ENCODE peak calls at places on chromosomes 4 and X, in nine cellular contexts. Z is stomach, G is HCT116, K is upper lobe of left lung, Y is sigmoid colon, H is endothelial cell of umbilical vein, C is breast epithelium, J is transverse colon, D is esophagus muscularis mucosa. E is an unnamed sample.

GRCh38 chr4:74671074-74671698 is 123.1 kb downstream of the BTC start:
- DNase-seq in Y (no peak), J (peak; percentile 61), K (peak; percentile 54), H (peak; percentile 94), Z (peak; percentile 46), G (peak; percentile 70), C (no peak), D (no peak), E (no peak)

GRCh38 chr4:75708218-75708691 is 16.1 kb upstream of the USO1 start:
- DNase-seq in K (no peak), Z (no peak), C (no peak), J (peak; percentile 50), D (no peak), Y (no peak), G (no peak), H (no peak), E (no peak)

GRCh38 chrX:48616575-48616974 is 19.3 kb downstream of the WDR13 start:
- DNase-seq in Z (no peak), G (no peak), K (peak; percentile 34), D (no peak), H (no peak), Y (peak; percentile 27), J (no peak), C (no peak), E (no peak)

GRCh38 chr4:53315300-53315699 is 50.6 kb downstream of the SCFD2 start:
- DNase-seq in Y (no peak), D (no peak), H (no peak), G (no peak), Z (no peak), C (no peak), J (peak; percentile 22), K (no peak), E (no peak)

GRCh38 chr4:85603437-85604336 is 128.7 kb downstream of the ARHGAP24 start:
- DNase-seq in C (no peak), H (peak; percentile 57), J (no peak), D (no peak), Z (no peak), G (no peak), K (no peak), Y (no peak), E (no peak)

GRCh38 chr4:174575436-174575835 is 53.1 kb upstream of the HPGD start:
- DNase-seq in H (no peak), J (no peak), K (no peak), Y (no peak), D (no peak), G (no peak), C (no peak), Z (no peak), E (no peak)

GRCh38 chr4:181659202-181659601 is 584.0 kb upstream of the TENM3 start:
- DNase-seq in D (no peak), K (no peak), G (no peak), Z (no peak), H (no peak), C (no peak), J (no peak), Y (no peak), E (no peak)

GRCh38 chr4:14700544-14700943 is 301.7 kb upstream of the CPEB2 start:
- DNase-seq in Y (no peak), K (no peak), D (no peak), J (no peak), Z (no peak), H (no peak), G (no peak), C (no peak), E (no peak)

GRCh38 chrX:57137481-57137880 is 284 bp upstream of the SPIN2A start:
- DNase-seq in Y (no peak), K (no peak), D (no peak), C (no peak), H (no peak), Z (no peak), J (no peak), G (no peak), E (no peak)

GRCh38 chr4:52709155-52709554 is 42.1 kb downstream of the ERVMER34-1 start:
- DNase-seq in Z (no peak), K (no peak), C (no peak), Y (no peak), G (no peak), D (no peak), J (no peak), H (no peak), E (no peak)

GRCh38 chr4:54217642-54218486 is 11.2 kb upstream of the PDGFRA start:
- DNase-seq in D (peak; percentile 94), G (peak; percentile 71), Z (peak; percentile 74), Y (peak; percentile 94), C (peak; percentile 67), H (peak; percentile 84), J (peak; percentile 69), K (peak; percentile 57), E (peak; percentile 65)

GRCh38 chr4:26896636-26897035 is 36.0 kb downstream of the STIM2 start:
- DNase-seq in D (no peak), C (no peak), Y (no peak), Z (no peak), K (no peak), J (no peak), G (no peak), H (peak; percentile 9), E (no peak)

GRCh38 chrX:135893294-135893817 is at the start of the genes CT45A10 and SAGE1:
- DNase-seq in C (no peak), K (no peak), J (no peak), H (no peak), Z (no peak), Y (no peak), G (no peak), D (no peak), E (no peak)

GRCh38 chr4:2794707-2795557 is 2.0 kb downstream of the SH3BP2 start:
- DNase-seq in Y (peak; percentile 78), K (peak; percentile 88), J (peak; percentile 55), G (no peak), D (no peak), Z (peak; percentile 53), C (peak; percentile 51), H (peak; percentile 65), E (no peak)

GRCh38 chr4:182208651-182209050 is 34.6 kb upstream of the TENM3 start:
- DNase-seq in G (no peak), K (no peak), C (no peak), Y (no peak), D (peak; percentile 62), J (no peak), Z (no peak), H (no peak), E (no peak)

GRCh38 chr4:20313237-20314030 is 61.7 kb downstream of the SLIT2 start:
- DNase-seq in J (peak; percentile 12), Z (no peak), Y (no peak), H (no peak), G (peak; percentile 24), D (no peak), K (no peak), C (no peak), E (no peak)

GRCh38 chr4:25131925-25132324 is 28.3 kb downstream of the SEPSECS start:
- DNase-seq in C (no peak), D (no peak), Y (no peak), J (no peak), G (no peak), H (no peak), K (no peak), Z (no peak), E (no peak)

GRCh38 chrX:119236599-119237525 is 777 bp downstream of the PGRMC1 start:
- DNase-seq in H (peak; percentile 44), D (no peak), J (peak; percentile 50), Y (peak; percentile 74), Z (peak; percentile 32), C (no peak), K (peak; percentile 30), G (no peak), E (peak; percentile 18)

GRCh38 chrX:1401611-1402430 is 9.9 kb upstream of the SLC25A6 start:
- DNase-seq in D (no peak), Z (no peak), Y (peak; percentile 58), H (no peak), G (no peak), K (no peak), C (no peak), J (no peak), E (no peak)
- TF ChIP-seq POLR2AphosphoS5 in D (no peak), Z (no peak), Y (no peak), H (no peak), G (no peak), K (no peak), C (no peak), J (no peak), E (no peak)

GRCh38 chrX:103211012-103211715 is 3.7 kb upstream of the BEX4 start:
- DNase-seq in D (no peak), G (peak; percentile 10), Y (peak; percentile 63), Z (peak; percentile 44), H (peak; percentile 54), J (peak; percentile 38), K (peak; percentile 43), C (peak; percentile 50), E (peak; percentile 28)
- TF ChIP-seq CTCF in D (peak; percentile 42), G (peak; percentile 37), Y (no peak), Z (no peak), H (peak; percentile 38), J (peak; percentile 20), K (peak; percentile 29), C (peak; percentile 36), E (no peak)

GRCh38 chr4:125387770-125388169 is 73.0 kb downstream of the FAT4 start:
- DNase-seq in H (no peak), Y (no peak), D (no peak), G (no peak), J (no peak), K (no peak), C (no peak), Z (no peak), E (no peak)

GRCh38 chr4:125388653-125389052 is 73.9 kb downstream of the FAT4 start:
- DNase-seq in D (no peak), G (no peak), J (no peak), Y (no peak), Z (no peak), H (peak; percentile 82), K (no peak), C (no peak), E (no peak)

GRCh38 chr4:125390126-125390525 is 75.4 kb downstream of the FAT4 start:
- DNase-seq in C (no peak), G (no peak), H (peak; percentile 86), K (no peak), J (no peak), D (no peak), Y (no peak), Z (no peak), E (no peak)

GRCh38 chr4:125390727-125391126 is 76.0 kb downstream of the FAT4 start:
- DNase-seq in J (no peak), G (no peak), D (no peak), Z (no peak), Y (no peak), H (no peak), C (no peak), K (no peak), E (no peak)

DNA sequence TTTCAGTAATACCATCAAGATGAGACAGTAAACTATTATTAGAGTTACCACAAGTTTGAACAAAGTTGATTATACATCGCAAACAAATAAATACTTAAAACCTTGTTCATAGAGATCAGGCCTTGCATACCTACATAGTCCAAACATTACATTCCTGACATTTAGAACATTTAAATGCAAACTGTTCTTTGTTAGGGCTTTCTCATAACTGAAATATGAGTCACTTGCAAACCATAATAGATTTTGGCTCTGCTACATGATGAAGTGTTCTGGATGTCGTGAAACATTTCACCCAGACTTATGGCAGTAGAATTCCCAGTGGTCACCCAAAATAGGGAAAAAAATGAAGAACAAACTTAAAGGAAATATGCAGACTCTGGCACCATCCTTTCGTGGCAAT is 75.0 kb downstream of the FAT4 start:
- DNase-seq in J (no peak), Y (no peak), D (no peak), H (peak; percentile 83), C (no peak), Z (no peak), K (no peak), G (no peak), E (no peak)
- TF ChIP-seq POLR2AphosphoS5 in J (peak; percentile 37), Y (peak; percentile 60), D (peak; percentile 64), H (peak; percentile 8), C (no peak), Z (no peak), K (no peak), G (no peak), E (no peak)

GRCh38 chr4:119087121-119087520 is 48.5 kb upstream of the MYOZ2 start:
- DNase-seq in H (peak; percentile 53), J (no peak), G (no peak), Y (no peak), Z (no peak), K (no peak), C (no peak), D (no peak), E (no peak)
- TF ChIP-seq CTCF in H (peak; percentile 14), J (no peak), G (peak; percentile 19), Y (no peak), Z (no peak), K (no peak), C (no peak), D (peak; percentile 21), E (no peak)